ENCODE peak calls at places on chromosomes 16 and 17, in nine cellular contexts. I is cardiac muscle cell, X is BE2C, U is progenitor cell of endocrine pancreas, Z is left ventricle myocardium inferior, V is ovary, S is CD14-positive monocyte, W is kidney, R is heart left ventricle. N is an unnamed sample.

GRCh38 chr16:72932050-72932449 is 115.9 kb downstream of the ZFHX3 start:
- DNase-seq in I (peak), X (no peak), U (no peak), Z (no peak), V (no peak), S (no peak), W (no peak), R (no peak), N (no peak)

GRCh38 chr16:30778549-30779244 is 8.3 kb downstream of the ZNF629 start:
- DNase-seq in I (peak), X (no peak), U (no peak), Z (no peak), V (no peak), S (no peak), W (no peak), R (no peak), N (no peak)

GRCh38 chr16:1057252-1057932 is 15.2 kb upstream of the SSTR5 start:
- DNase-seq in I (peak), X (peak), U (peak), Z (no peak), V (no peak), S (no peak), W (no peak), R (no peak), N (no peak)

GRCh38 chr16:4954714-4955113 is 3.4 kb upstream of the SEC14L5 start:
- DNase-seq in I (no peak), X (no peak), U (no peak), Z (no peak), V (no peak), S (no peak), W (no peak), R (no peak), N (no peak)

GRCh38 chr17:6306820-6307219 is 128.1 kb downstream of the AIPL1 start:
- DNase-seq in I (no peak), X (no peak), U (no peak), Z (no peak), V (no peak), S (no peak), W (no peak), R (no peak), N (no peak)

GRCh38 chr17:53227101-53227500 is 595.6 kb upstream of the KIF2B start:
- DNase-seq in I (no peak), X (no peak), U (no peak), Z (no peak), V (no peak), S (no peak), W (no peak), R (no peak), N (no peak)

GRCh38 chr16:71369494-71369893 is 11.0 kb downstream of the CALB2 start:
- DNase-seq in I (no peak), X (no peak), U (no peak), Z (no peak), V (no peak), S (no peak), W (no peak), R (no peak), N (no peak)

GRCh38 chr16:49075709-49076108 is 205.9 kb downstream of the CBLN1 start:
- DNase-seq in I (no peak), X (no peak), U (no peak), Z (no peak), V (no peak), S (no peak), W (no peak), R (no peak), N (peak)

GRCh38 chr17:31680126-31680525 is 178.9 kb downstream of the COPRS start:
- DNase-seq in I (no peak), X (no peak), U (no peak), Z (no peak), V (no peak), S (peak), W (no peak), R (no peak), N (no peak)

GRCh38 chr16:79261461-79261860 is 339.1 kb downstream of the MAF start:
- DNase-seq in I (no peak), X (no peak), U (peak), Z (peak), V (no peak), S (no peak), W (no peak), R (peak), N (no peak)

GRCh38 chr17:14052886-14053615 is 16.3 kb upstream of the COX10 start:
- DNase-seq in I (peak), X (no peak), U (no peak), Z (no peak), V (no peak), S (no peak), W (no peak), R (no peak), N (no peak)

GRCh38 chr17:59154335-59154720 is 658 bp downstream of the SKA2 start:
- DNase-seq in I (peak), X (peak), U (peak), Z (no peak), V (peak), S (no peak), W (peak), R (peak), N (no peak)

GRCh38 chr16:5905935-5906334 is 808.3 kb upstream of the EEF2KMT start:
- DNase-seq in I (no peak), X (no peak), U (no peak), Z (no peak), V (no peak), S (no peak), W (no peak), R (no peak), N (no peak)

GRCh38 chr17:62109378-62109902 is 44.4 kb upstream of the MED13 start:
- DNase-seq in I (peak), X (peak), U (peak), Z (no peak), V (no peak), S (no peak), W (no peak), R (no peak), N (no peak)

GRCh38 chr16:70692481-70693203 is 6.8 kb upstream of the MTSS2 start:
- DNase-seq in I (no peak), X (no peak), U (no peak), Z (no peak), V (no peak), S (no peak), W (peak), R (no peak), N (no peak)

GRCh38 chr17:17098426-17099035 is 56.3 kb downstream of the MPRIP start:
- DNase-seq in I (peak), X (no peak), U (no peak), Z (peak), V (peak), S (no peak), W (no peak), R (peak), N (no peak)

GRCh38 chr17:46031920-46032319 is 32.9 kb downstream of the STH start:
- DNase-seq in I (no peak), X (no peak), U (no peak), Z (no peak), V (no peak), S (no peak), W (no peak), R (no peak), N (no peak)

GRCh38 chr16:30628628-30629342 is 18.6 kb upstream of the ZNF689 start:
- DNase-seq in I (peak), X (peak), U (peak), Z (peak), V (peak), S (peak), W (peak), R (peak), N (peak)

GRCh38 chr17:80822021-80822699 is 169.5 kb upstream of the CHMP6 start:
- DNase-seq in I (no peak), X (no peak), U (no peak), Z (no peak), V (no peak), S (no peak), W (peak), R (no peak), N (no peak)

GRCh38 chr17:40447148-40447644 is 3.9 kb downstream of the IGFBP4 start:
- DNase-seq in I (peak), X (no peak), U (no peak), Z (no peak), V (peak), S (no peak), W (peak), R (peak), N (no peak)

GRCh38 chr17:40448213-40448638 is 5.0 kb downstream of the IGFBP4 start:
- DNase-seq in I (peak), X (no peak), U (no peak), Z (no peak), V (peak), S (no peak), W (no peak), R (peak), N (no peak)

GRCh38 chr17:40443196-40443987 is at the start of gene IGFBP4:
- DNase-seq in I (peak), X (peak), U (peak), Z (peak), V (peak), S (peak), W (peak), R (peak), N (peak)

GRCh38 chr17:40443988-40444899 is 994 bp downstream of the IGFBP4 start:
- DNase-seq in I (peak), X (peak), U (no peak), Z (no peak), V (peak), S (no peak), W (no peak), R (no peak), N (no peak)

DNA sequence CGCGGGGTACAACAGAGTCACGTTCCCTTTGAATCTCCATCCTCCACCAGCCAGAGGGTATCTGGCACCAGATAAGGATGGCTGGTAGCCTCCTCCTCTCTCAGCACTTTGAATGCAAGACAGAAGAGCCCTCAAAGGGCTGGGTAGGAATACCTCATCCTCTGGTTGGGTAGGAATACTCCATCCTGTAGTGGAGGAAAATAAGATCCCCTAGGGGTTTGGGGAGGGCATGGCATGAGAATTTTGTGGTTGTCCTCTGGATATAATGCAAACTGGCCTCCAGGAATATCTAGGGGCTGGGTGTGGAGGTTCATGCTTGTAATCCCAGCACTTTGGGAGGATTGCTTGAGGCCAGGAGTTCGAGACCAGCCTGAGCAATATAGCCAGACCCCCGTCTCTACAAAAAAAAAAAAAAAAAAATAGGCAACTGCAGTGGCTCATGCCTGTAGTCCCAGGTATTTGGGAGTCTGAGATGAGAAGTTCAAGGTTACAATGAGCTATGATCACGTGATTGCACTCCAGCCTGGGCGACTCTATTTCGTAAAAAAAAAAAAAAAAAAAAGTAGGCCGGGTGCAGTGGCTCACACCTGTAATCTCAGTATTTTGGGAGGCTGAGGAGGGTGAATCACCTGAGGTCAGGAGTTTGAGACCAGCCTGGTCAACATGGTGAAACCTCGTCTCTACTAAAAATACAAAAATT is 2.7 kb downstream of the IGFBP4 start:
- DNase-seq in I (peak), X (no peak), U (no peak), Z (no peak), V (no peak), S (no peak), W (no peak), R (no peak), N (no peak)
- TF ChIP-seq CTCF in I (no peak), X (peak), U (peak), Z (no peak), V (no peak), S (no peak), W (no peak), R (no peak), N (no peak)

GRCh38 chr17:15368605-15369004 is 27.2 kb upstream of the TEKT3 start:
- DNase-seq in I (no peak), X (no peak), U (no peak), Z (no peak), V (no peak), S (no peak), W (no peak), R (no peak), N (no peak)
- TF ChIP-seq CTCF in I (no peak), X (no peak), U (no peak), Z (no peak), V (no peak), S (no peak), W (no peak), R (no peak), N (no peak)

GRCh38 chr16:65667013-65667578 is 545.2 kb upstream of the CDH11 start:
- DNase-seq in I (peak), X (no peak), U (no peak), Z (no peak), V (no peak), S (no peak), W (no peak), R (no peak), N (peak)
- TF ChIP-seq CTCF in I (peak), X (peak), U (no peak), Z (no peak), V (no peak), S (no peak), W (no peak), R (no peak), N (peak)

GRCh38 chr16:54313789-54314188 is 27.2 kb upstream of the IRX3 start:
- DNase-seq in I (no peak), X (no peak), U (no peak), Z (no peak), V (no peak), S (no peak), W (no peak), R (no peak), N (no peak)

GRCh38 chr16:54316095-54316494 is 29.5 kb upstream of the IRX3 start:
- DNase-seq in I (no peak), X (no peak), U (no peak), Z (no peak), V (no peak), S (no peak), W (no peak), R (no peak), N (no peak)

GRCh38 chr16:54317306-54317705 is 30.7 kb upstream of the IRX3 start:
- DNase-seq in I (no peak), X (peak), U (no peak), Z (no peak), V (no peak), S (no peak), W (no peak), R (no peak), N (no peak)

DNA sequence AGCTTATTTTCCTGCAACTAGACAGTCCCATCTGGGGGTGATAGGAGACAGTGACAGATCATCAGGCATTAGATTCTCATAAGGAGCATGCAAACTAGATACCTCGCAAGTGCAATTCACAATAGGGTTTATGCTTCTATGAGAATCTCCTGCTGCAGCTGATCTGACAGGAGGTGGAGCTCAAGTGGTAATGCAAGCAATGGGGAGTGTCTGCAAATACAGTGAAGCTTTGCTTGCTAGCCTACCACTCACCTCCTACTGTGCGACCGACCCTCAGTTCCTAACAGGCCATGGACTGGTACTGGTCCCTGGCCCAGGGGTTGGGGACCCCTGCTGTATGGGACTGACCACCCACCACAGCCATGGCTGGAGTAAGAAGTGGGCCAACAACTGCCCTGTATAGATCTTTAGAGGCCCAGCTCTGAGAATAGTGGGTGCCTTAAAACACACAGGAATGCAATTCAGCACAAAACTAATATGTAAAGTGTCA is 26.0 kb upstream of the IRX3 start:
- DNase-seq in I (no peak), X (no peak), U (no peak), Z (no peak), V (no peak), S (no peak), W (no peak), R (no peak), N (no peak)
- TF ChIP-seq CTCF in I (no peak), X (no peak), U (no peak), Z (no peak), V (no peak), S (no peak), W (no peak), R (no peak), N (no peak)

GRCh38 chr17:7841622-7842379 is 7.8 kb downstream of the KDM6B start:
- DNase-seq in I (peak), X (peak), U (peak), Z (peak), V (peak), S (peak), W (peak), R (peak), N (peak)
- TF ChIP-seq CTCF in I (no peak), X (no peak), U (no peak), Z (peak), V (peak), S (peak), W (peak), R (peak), N (peak)

GRCh38 chr17:66959641-66960375 is 4.7 kb upstream of the CACNG4 start:
- DNase-seq in I (no peak), X (no peak), U (no peak), Z (no peak), V (no peak), S (no peak), W (no peak), R (no peak), N (no peak)

GRCh38 chr17:66957343-66957742 is 7.2 kb upstream of the CACNG4 start:
- DNase-seq in I (no peak), X (no peak), U (no peak), Z (no peak), V (no peak), S (no peak), W (no peak), R (no peak), N (no peak)

GRCh38 chr17:66955821-66956220 is 8.7 kb upstream of the CACNG4 start:
- DNase-seq in I (no peak), X (no peak), U (no peak), Z (no peak), V (no peak), S (no peak), W (no peak), R (no peak), N (no peak)

GRCh38 chr17:66956941-66957340 is 7.6 kb upstream of the CACNG4 start:
- DNase-seq in I (no peak), X (no peak), U (no peak), Z (no peak), V (no peak), S (no peak), W (no peak), R (no peak), N (no peak)

DNA sequence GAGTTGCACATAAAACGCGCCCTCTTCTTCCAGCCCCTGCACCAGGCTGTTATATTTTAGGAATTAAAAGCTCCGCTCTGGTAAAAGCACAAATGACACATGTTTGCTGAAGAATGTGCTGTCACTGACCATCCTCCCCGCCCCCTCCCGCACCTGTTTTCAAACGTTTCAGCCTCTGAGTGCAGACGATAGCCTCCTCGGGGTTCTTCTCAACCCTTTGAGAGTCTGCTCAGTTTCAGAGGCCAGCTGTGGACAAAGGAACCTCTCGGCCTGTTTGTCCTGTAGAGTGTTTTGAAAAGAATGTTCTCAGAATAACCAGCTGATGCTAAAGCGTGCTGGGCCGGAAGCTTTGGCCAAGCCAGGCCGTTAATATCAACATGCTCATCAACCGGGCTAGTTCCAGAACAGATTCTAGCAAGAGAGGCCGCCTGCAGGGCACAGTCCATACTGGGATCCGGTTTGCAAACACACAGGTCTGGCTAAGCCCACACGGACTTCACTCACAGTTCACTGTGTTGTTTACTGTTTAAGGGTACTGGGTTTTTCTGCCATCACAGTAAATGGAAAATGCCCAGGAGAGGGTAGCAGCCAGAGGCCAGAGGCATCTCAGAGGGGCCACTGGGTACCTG is 6.4 kb upstream of the CACNG4 start:
- DNase-seq in I (no peak), X (peak), U (no peak), Z (no peak), V (no peak), S (no peak), W (no peak), R (no peak), N (no peak)
- TF ChIP-seq CTCF in I (no peak), X (no peak), U (no peak), Z (no peak), V (no peak), S (no peak), W (no peak), R (no peak), N (no peak)

N was measured in osteocyte.